ENCODE peak calls at places on chromosomes 13 and 19, in nine cellular contexts. One of them, this sample, is unnamed.

GRCh38 chr19:33675501-33676124 is 53.9 kb downstream of the CHST8 start:
- DNase-seq in ovary: no peak
- DNase-seq in nephron progenitor cell: no peak
- DNase-seq in ascending aorta: no peak
- DNase-seq in fibroblast of the aortic adventitia: no peak
- DNase-seq in adrenal gland: no peak
- DNase-seq in AG09319: no peak
- DNase-seq in Caco-2: no peak
- DNase-seq in PC-3: no peak
- DNase-seq in this sample: no peak

GRCh38 chr13:30061217-30061616 is 210.8 kb upstream of the UBL3 start:
- DNase-seq in ovary: no peak
- DNase-seq in nephron progenitor cell: no peak
- DNase-seq in ascending aorta: no peak
- DNase-seq in fibroblast of the aortic adventitia: no peak
- DNase-seq in adrenal gland: no peak
- DNase-seq in AG09319: no peak
- DNase-seq in Caco-2: no peak
- DNase-seq in PC-3: no peak
- DNase-seq in this sample: no peak

GRCh38 chr19:12195501-12195860 is 32.6 kb downstream of the ZNF136 start:
- DNase-seq in ovary: no peak
- DNase-seq in nephron progenitor cell: no peak
- DNase-seq in ascending aorta: no peak
- DNase-seq in fibroblast of the aortic adventitia: no peak
- DNase-seq in adrenal gland: no peak
- DNase-seq in AG09319: no peak
- DNase-seq in Caco-2: no peak
- DNase-seq in PC-3: no peak
- DNase-seq in this sample: no peak

GRCh38 chr13:34174671-34175145 is 356.8 kb downstream of the RFC3 start:
- DNase-seq in ovary: no peak
- DNase-seq in nephron progenitor cell: no peak
- DNase-seq in ascending aorta: no peak
- DNase-seq in fibroblast of the aortic adventitia: peak
- DNase-seq in adrenal gland: no peak
- DNase-seq in AG09319: no peak
- DNase-seq in Caco-2: no peak
- DNase-seq in PC-3: peak
- DNase-seq in this sample: no peak

GRCh38 chr13:73835138-73835721 is 299.0 kb downstream of the KLF12 start:
- DNase-seq in ovary: no peak
- DNase-seq in nephron progenitor cell: peak
- DNase-seq in ascending aorta: no peak
- DNase-seq in fibroblast of the aortic adventitia: peak
- DNase-seq in adrenal gland: no peak
- DNase-seq in AG09319: no peak
- DNase-seq in Caco-2: peak
- DNase-seq in PC-3: peak
- DNase-seq in this sample: no peak

GRCh38 chr13:68748038-68748437 is 1359.6 kb upstream of the ATXN8OS start:
- DNase-seq in ovary: no peak
- DNase-seq in nephron progenitor cell: no peak
- DNase-seq in ascending aorta: no peak
- DNase-seq in fibroblast of the aortic adventitia: no peak
- DNase-seq in adrenal gland: no peak
- DNase-seq in AG09319: no peak
- DNase-seq in Caco-2: no peak
- DNase-seq in PC-3: peak
- DNase-seq in this sample: no peak

GRCh38 chr19:11538232-11539036 is at the start of gene CNN1:
- DNase-seq in ovary: peak
- DNase-seq in nephron progenitor cell: peak
- DNase-seq in ascending aorta: peak
- DNase-seq in fibroblast of the aortic adventitia: peak
- DNase-seq in adrenal gland: peak
- DNase-seq in AG09319: peak
- DNase-seq in Caco-2: peak
- DNase-seq in PC-3: no peak
- DNase-seq in this sample: peak

GRCh38 chr19:42154471-42155323 is 22.5 kb upstream of the POU2F2 start:
- DNase-seq in ovary: no peak
- DNase-seq in nephron progenitor cell: no peak
- DNase-seq in ascending aorta: no peak
- DNase-seq in fibroblast of the aortic adventitia: no peak
- DNase-seq in adrenal gland: no peak
- DNase-seq in AG09319: no peak
- DNase-seq in Caco-2: no peak
- DNase-seq in PC-3: no peak
- DNase-seq in this sample: no peak

GRCh38 chr13:39965309-39965708 is 309.8 kb downstream of the COG6 start:
- DNase-seq in ovary: no peak
- DNase-seq in nephron progenitor cell: no peak
- DNase-seq in ascending aorta: no peak
- DNase-seq in fibroblast of the aortic adventitia: no peak
- DNase-seq in adrenal gland: no peak
- DNase-seq in AG09319: no peak
- DNase-seq in Caco-2: no peak
- DNase-seq in PC-3: no peak
- DNase-seq in this sample: no peak

DNA sequence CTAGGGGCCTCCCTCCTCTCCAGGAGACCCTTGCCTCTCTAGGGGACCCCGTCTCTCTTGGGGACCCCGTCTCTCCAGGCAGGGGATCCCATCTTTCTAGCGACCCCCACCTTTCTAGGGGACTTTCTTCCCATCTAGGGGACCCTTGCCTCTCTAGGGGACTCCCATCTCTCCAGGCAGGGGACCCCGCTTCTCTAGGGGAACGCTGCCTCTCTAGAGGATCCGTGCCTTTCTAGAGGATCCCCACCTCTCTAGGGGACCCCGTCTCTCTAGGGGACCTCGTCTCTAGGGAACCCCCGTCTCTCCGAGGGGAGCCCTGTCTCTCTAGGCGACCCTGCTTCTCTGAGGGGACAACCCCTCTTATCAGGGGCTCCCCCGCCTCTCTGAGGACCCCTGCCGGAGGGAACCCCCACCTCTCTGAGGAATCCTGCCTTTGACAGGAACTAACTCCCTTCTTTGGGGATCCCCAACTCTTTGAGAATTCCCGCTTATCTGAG is 19.1 kb upstream of the GATAD2A start:
- DNase-seq in ovary: no peak
- DNase-seq in nephron progenitor cell: no peak
- DNase-seq in ascending aorta: no peak
- DNase-seq in fibroblast of the aortic adventitia: no peak
- DNase-seq in adrenal gland: no peak
- DNase-seq in AG09319: no peak
- DNase-seq in Caco-2: peak
- DNase-seq in PC-3: no peak
- DNase-seq in this sample: no peak
- TF ChIP-seq CTCF in ovary: no peak
- TF ChIP-seq CTCF in nephron progenitor cell: no peak
- TF ChIP-seq CTCF in ascending aorta: no peak
- TF ChIP-seq CTCF in fibroblast of the aortic adventitia: peak
- TF ChIP-seq CTCF in adrenal gland: no peak
- TF ChIP-seq CTCF in AG09319: peak
- TF ChIP-seq CTCF in Caco-2: peak
- TF ChIP-seq CTCF in PC-3: peak
- TF ChIP-seq CTCF in this sample: peak

DNA sequence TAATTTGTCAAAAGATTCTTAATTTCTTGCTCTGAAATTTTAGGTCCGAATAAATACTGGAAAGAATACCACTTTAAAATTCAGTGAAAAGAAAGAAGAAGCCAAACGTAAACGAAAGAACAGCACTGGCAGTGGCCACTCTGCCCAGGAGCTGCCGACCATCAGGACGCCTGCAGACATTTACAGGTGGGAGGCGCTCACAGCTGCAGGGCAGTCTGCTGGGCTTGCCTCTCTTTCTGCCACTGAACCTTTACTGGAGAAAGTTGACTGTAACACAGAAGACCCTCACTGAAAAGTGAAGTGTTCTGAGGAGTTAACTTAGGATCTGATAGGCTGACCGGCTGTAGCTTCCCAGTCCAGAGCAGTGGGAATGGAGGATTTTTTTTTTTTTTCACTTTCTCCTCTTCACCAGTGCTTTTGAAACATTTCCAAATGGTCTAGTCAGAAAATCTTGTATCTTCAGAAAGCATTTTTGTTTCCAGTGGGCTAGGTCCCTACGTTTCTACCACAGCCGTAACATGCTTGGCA is 69.1 kb downstream of the URI1 start:
- DNase-seq in ovary: no peak
- DNase-seq in nephron progenitor cell: peak
- DNase-seq in ascending aorta: no peak
- DNase-seq in fibroblast of the aortic adventitia: no peak
- DNase-seq in adrenal gland: peak
- DNase-seq in AG09319: no peak
- DNase-seq in Caco-2: no peak
- DNase-seq in PC-3: no peak
- DNase-seq in this sample: peak
- TF ChIP-seq CTCF in ovary: no peak
- TF ChIP-seq CTCF in nephron progenitor cell: no peak
- TF ChIP-seq CTCF in ascending aorta: no peak
- TF ChIP-seq CTCF in fibroblast of the aortic adventitia: peak
- TF ChIP-seq CTCF in adrenal gland: no peak
- TF ChIP-seq CTCF in AG09319: no peak
- TF ChIP-seq CTCF in Caco-2: no peak
- TF ChIP-seq CTCF in PC-3: no peak
- TF ChIP-seq CTCF in this sample: peak

GRCh38 chr13:78876915-78877549 is 218.1 kb upstream of the OBI1 start:
- DNase-seq in ovary: no peak
- DNase-seq in nephron progenitor cell: no peak
- DNase-seq in ascending aorta: no peak
- DNase-seq in fibroblast of the aortic adventitia: no peak
- DNase-seq in adrenal gland: no peak
- DNase-seq in AG09319: no peak
- DNase-seq in Caco-2: no peak
- DNase-seq in PC-3: no peak
- DNase-seq in this sample: no peak

GRCh38 chr13:78881054-78881453 is 222.1 kb upstream of the OBI1 start:
- DNase-seq in ovary: no peak
- DNase-seq in nephron progenitor cell: no peak
- DNase-seq in ascending aorta: no peak
- DNase-seq in fibroblast of the aortic adventitia: no peak
- DNase-seq in adrenal gland: no peak
- DNase-seq in AG09319: no peak
- DNase-seq in Caco-2: no peak
- DNase-seq in PC-3: no peak
- DNase-seq in this sample: peak

GRCh38 chr13:78881746-78882145 is 222.8 kb upstream of the OBI1 start:
- DNase-seq in ovary: no peak
- DNase-seq in nephron progenitor cell: no peak
- DNase-seq in ascending aorta: no peak
- DNase-seq in fibroblast of the aortic adventitia: no peak
- DNase-seq in adrenal gland: no peak
- DNase-seq in AG09319: no peak
- DNase-seq in Caco-2: no peak
- DNase-seq in PC-3: no peak
- DNase-seq in this sample: peak

DNA sequence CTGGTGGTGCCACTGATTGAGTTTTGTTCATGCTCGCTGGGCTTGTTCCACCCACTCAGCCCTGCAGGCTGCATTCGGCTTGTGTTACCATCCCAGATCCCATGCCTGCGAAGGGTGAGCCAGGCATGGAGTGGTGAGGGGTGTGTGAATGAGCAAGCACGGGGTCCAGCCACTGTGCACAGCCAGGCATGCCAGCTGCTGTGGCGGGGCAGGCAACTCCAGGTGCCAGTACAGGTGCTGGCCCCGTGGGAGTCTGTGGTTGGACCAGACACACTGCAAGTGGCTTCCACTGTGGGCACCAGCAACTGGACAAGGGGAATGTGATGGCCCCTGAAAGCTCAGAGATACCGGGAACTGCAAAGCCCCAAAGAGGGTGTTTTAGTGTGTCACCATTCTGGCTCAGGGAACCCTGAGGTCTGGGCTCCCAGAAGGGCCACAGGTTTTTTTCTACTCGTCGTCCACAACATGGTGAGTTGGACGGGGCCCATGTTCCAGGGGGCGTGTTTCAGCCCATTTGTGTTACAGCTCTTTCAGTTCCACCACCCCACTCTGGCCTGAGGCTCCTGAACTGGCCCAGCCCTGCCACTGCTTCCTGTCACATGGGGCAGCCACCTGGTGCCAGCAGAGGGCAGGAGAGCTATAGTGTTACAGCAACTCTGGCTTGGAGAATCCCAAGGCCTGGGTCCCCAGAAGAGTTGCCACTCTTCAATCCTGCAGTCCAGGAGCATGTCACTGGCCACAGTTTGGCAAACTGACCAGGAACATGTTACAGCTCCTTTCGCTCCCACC is 217.0 kb upstream of the OBI1 start:
- DNase-seq in ovary: no peak
- DNase-seq in nephron progenitor cell: no peak
- DNase-seq in ascending aorta: no peak
- DNase-seq in fibroblast of the aortic adventitia: no peak
- DNase-seq in adrenal gland: no peak
- DNase-seq in AG09319: no peak
- DNase-seq in Caco-2: peak
- DNase-seq in PC-3: peak
- DNase-seq in this sample: no peak
- TF ChIP-seq CTCF in ovary: no peak
- TF ChIP-seq CTCF in nephron progenitor cell: no peak
- TF ChIP-seq CTCF in ascending aorta: no peak
- TF ChIP-seq CTCF in fibroblast of the aortic adventitia: no peak
- TF ChIP-seq CTCF in adrenal gland: no peak
- TF ChIP-seq CTCF in AG09319: no peak
- TF ChIP-seq CTCF in Caco-2: no peak
- TF ChIP-seq CTCF in PC-3: peak
- TF ChIP-seq CTCF in this sample: peak

DNA sequence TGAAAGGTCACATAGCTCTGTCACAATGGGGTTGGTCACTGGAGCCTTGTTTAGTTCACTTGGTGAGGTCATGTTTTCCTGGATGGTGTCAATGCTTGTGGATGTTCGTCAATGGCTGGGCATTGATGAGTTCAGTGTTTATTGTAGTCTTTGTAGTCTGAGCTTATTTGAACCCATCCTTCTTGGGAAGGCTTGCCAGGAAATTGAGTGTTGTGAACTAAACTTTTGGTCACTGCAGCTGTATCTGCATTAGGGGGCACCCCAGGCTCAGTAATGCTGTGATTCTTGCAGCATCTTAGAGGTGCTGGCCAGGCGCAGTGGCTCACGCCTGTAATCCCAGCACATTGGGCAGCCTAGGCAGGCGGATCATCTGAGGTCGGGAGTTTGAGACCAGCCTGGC is 22.0 kb downstream of the BLOC1S3 start:
- DNase-seq in ovary: no peak
- DNase-seq in nephron progenitor cell: peak
- DNase-seq in ascending aorta: no peak
- DNase-seq in fibroblast of the aortic adventitia: peak
- DNase-seq in adrenal gland: peak
- DNase-seq in AG09319: peak
- DNase-seq in Caco-2: peak
- DNase-seq in PC-3: no peak
- DNase-seq in this sample: peak
- TF ChIP-seq CTCF in ovary: no peak
- TF ChIP-seq CTCF in nephron progenitor cell: peak
- TF ChIP-seq CTCF in ascending aorta: no peak
- TF ChIP-seq CTCF in fibroblast of the aortic adventitia: peak
- TF ChIP-seq CTCF in adrenal gland: peak
- TF ChIP-seq CTCF in AG09319: peak
- TF ChIP-seq CTCF in Caco-2: peak
- TF ChIP-seq CTCF in PC-3: peak
- TF ChIP-seq CTCF in this sample: peak